ENCODE peak calls at places on chromosomes 6 and 20, in four cellular contexts. N is SK-N-SH, C is HepG2, A is K562. X is an unnamed sample.

GRCh38 chr6:154404791-154405400 is 48.3 kb upstream of the IPCEF1 start:
- DNase-seq in C (no peak), N (no peak), A (no peak), X (no peak)

GRCh38 chr6:160789263-160790027 is 87.4 kb downstream of the PLG start:
- DNase-seq in C (no peak), N (no peak), A (no peak), X (no peak)

GRCh38 chr6:43904311-43905123 is 134.5 kb downstream of the VEGFA start:
- DNase-seq in C (no peak), N (no peak), A (no peak), X (no peak)

GRCh38 chr6:159756508-159756907 is 5.3 kb upstream of the ACAT2 start:
- DNase-seq in C (no peak), A (no peak), N (no peak), X (no peak)

GRCh38 chr20:51348866-51349265 is 193.7 kb downstream of the NFATC2 start:
- DNase-seq in N (no peak), A (no peak), C (no peak), X (no peak)

GRCh38 chr20:31835977-31836852 is 9.2 kb downstream of the FOXS1 start:
- DNase-seq in N (peak), C (peak), A (peak), X (no peak)

GRCh38 chr6:56370591-56371198 is 123.3 kb upstream of the COL21A1 start:
- DNase-seq in A (no peak), N (peak), C (peak), X (no peak)

GRCh38 chr6:68632620-68633195 is 2.4 kb upstream of the ADGRB3 start:
- DNase-seq in C (no peak), A (no peak), N (no peak), X (no peak)

GRCh38 chr6:132443206-132443605 is 41.9 kb upstream of the MOXD1 start:
- DNase-seq in C (no peak), A (no peak), N (no peak), X (no peak)

GRCh38 chr6:132414761-132415160 is 13.5 kb upstream of the MOXD1 start:
- DNase-seq in C (no peak), N (no peak), A (no peak), X (no peak)

GRCh38 chr6:136235233-136235564 is 14.9 kb downstream of the MTFR2 start:
- DNase-seq in N (no peak), C (peak), A (no peak), X (no peak)

GRCh38 chr20:51385941-51386530 is 156.5 kb downstream of the NFATC2 start:
- DNase-seq in C (peak), N (peak), A (peak), X (peak)

GRCh38 chr6:84515082-84515481 is 249.3 kb downstream of the TBX18 start:
- DNase-seq in C (no peak), A (no peak), N (no peak), X (no peak)

GRCh38 chr20:36745234-36745926 is 510 bp downstream of the NDRG3 start:
- DNase-seq in A (no peak), C (peak), N (no peak), X (no peak)

GRCh38 chr6:79249136-79249535 is 14.7 kb upstream of the HMGN3 start:
- DNase-seq in A (no peak), N (no peak), C (no peak), X (no peak)

GRCh38 chr20:4896971-4897497 is 104.3 kb downstream of the SLC23A2 start:
- DNase-seq in A (no peak), N (no peak), C (no peak), X (peak)

GRCh38 chr6:151413372-151414145 is 22.2 kb upstream of the ZBTB2 start:
- DNase-seq in A (no peak), N (no peak), C (no peak), X (no peak)

GRCh38 chr6:48388045-48388444 is 277.0 kb upstream of the PTCHD4 start:
- DNase-seq in C (no peak), N (no peak), A (no peak), X (no peak)

GRCh38 chr6:139376604-139377218 is 2.3 kb upstream of the CITED2 start:
- DNase-seq in N (no peak), A (no peak), C (peak), X (peak)

GRCh38 chr20:6142348-6142993 is 19.6 kb upstream of the FERMT1 start:
- DNase-seq in A (peak), C (peak), N (peak), X (peak)

GRCh38 chr20:25247666-25248500 is at the start of gene PYGB:
- DNase-seq in N (peak), A (peak), C (peak), X (peak)

GRCh38 chr6:116971959-116972358 is 94.9 kb downstream of the RFX6 start:
- DNase-seq in C (peak), N (peak), A (peak), X (peak)
- TF ChIP-seq FOXJ3 in C (no peak), N (no peak), A (no peak), X (no peak)

GRCh38 chr20:39097889-39098288 is 135.7 kb downstream of the DHX35 start:
- DNase-seq in A (no peak), N (no peak), C (no peak), X (no peak)
- TF ChIP-seq FOXJ3 in A (no peak), N (no peak), C (no peak), X (no peak)

DNA sequence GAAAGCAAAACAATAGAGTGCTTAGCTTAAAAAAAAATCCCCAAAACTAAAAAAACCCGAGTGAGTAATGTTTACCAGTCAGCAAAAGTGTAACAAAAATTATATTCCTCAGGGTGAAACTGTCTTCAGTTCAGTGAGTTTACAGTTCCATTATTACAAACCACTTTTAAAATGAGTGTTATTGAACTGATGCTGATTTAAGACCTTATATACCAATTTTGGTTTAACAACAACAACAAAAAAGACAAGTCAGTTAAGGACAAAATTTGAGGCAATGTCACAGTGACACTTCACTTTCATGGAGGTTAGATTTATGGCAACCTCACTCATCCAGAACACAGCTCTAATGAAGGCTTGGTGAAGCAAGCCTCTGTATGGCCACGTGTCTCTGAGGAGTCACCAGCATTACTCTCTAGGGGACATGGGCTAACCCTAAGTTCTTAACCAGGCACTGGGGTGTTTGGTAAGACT is 630.8 kb downstream of the PHF3 start:
- DNase-seq in C (no peak), A (no peak), N (no peak), X (no peak)
- TF ChIP-seq FOXJ3 in C (no peak), A (no peak), N (no peak), X (no peak)

GRCh38 chr6:168390746-168391400 is 50.1 kb upstream of the SMOC2 start:
- DNase-seq in C (no peak), A (no peak), N (no peak), X (no peak)
- TF ChIP-seq FOXJ3 in C (no peak), A (no peak), N (no peak), X (no peak)

GRCh38 chr6:32832535-32832934 is 6.0 kb downstream of the TAP2 start:
- DNase-seq in C (no peak), A (no peak), N (no peak), X (no peak)
- TF ChIP-seq FOXJ3 in C (no peak), A (no peak), N (no peak), X (no peak)

GRCh38 chr20:38004416-38004815 is 28.8 kb downstream of the TTI1 start:
- DNase-seq in N (no peak), C (no peak), A (no peak), X (no peak)
- TF ChIP-seq FOXJ3 in N (no peak), C (no peak), A (no peak), X (no peak)

DNA sequence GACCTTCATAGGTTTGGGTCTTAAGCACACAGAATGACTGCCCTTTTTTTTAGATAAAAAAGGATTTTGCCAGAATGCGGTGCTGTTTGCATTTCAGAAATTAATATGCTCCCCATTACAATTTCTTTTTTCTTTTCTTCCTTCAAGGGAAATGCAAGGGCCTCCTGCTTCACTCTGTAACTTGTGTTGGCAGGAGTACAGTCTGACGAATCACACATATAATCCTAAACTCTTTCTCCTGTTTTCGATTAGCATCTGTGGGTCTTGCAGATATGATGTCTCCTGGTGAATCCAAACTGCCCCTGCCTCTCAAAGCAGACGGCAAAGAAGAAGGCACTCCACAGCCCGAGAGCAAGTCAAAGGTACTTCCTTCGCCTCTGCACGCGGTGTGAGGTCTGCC is 149.6 kb downstream of the TMEM242 start:
- DNase-seq in A (no peak), C (no peak), N (no peak), X (no peak)
- TF ChIP-seq FOXJ3 in A (no peak), C (no peak), N (no peak), X (no peak)

GRCh38 chr6:88365230-88365629 is 199.1 kb upstream of the CNR1 start:
- DNase-seq in C (no peak), A (no peak), N (no peak), X (no peak)
- TF ChIP-seq FOXJ3 in C (no peak), A (no peak), N (no peak), X (no peak)

X was measured in WTC11.